ENCODE peak calls at places on chromosomes 2 and 18, in six cellular contexts. O, L, K, Z, E and F are unnamed samples.

GRCh38 chr2:88190808-88191721 is 20.9 kb downstream of the THNSL2 start:
- DNase-seq in Z (peak; percentile 52), O (no peak), L (peak; percentile 13), K (no peak), E (no peak), F (no peak)

GRCh38 chr2:157894694-157895450 is 18.7 kb upstream of the ACVR1 start:
- DNase-seq in O (no peak), K (no peak), Z (peak; percentile 69), L (peak; percentile 52), E (no peak), F (no peak)

GRCh38 chr2:21939961-21940360 is 816.2 kb downstream of the TDRD15 start:
- DNase-seq in K (no peak), L (no peak), Z (no peak), E (no peak), O (no peak), F (no peak)

GRCh38 chr2:70354264-70354949 is 52.5 kb upstream of the FAM136A start:
- DNase-seq in Z (peak; percentile 60), L (peak; percentile 65), E (no peak), O (no peak), K (no peak), F (no peak)

GRCh38 chr2:27431395-27431794 is 3.0 kb downstream of the NRBP1 start:
- DNase-seq in L (peak; percentile 65), O (no peak), E (no peak), K (no peak), Z (peak; percentile 36), F (no peak)

GRCh38 chr2:239370876-239371725 is 29.7 kb downstream of the HDAC4 start:
- DNase-seq in E (no peak), L (no peak), O (peak; percentile 75), Z (no peak), K (no peak), F (peak; percentile 82)

GRCh38 chr2:65062843-65063242 is 6.6 kb downstream of the CEP68 start:
- DNase-seq in K (no peak), L (no peak), Z (no peak), E (no peak), O (no peak), F (no peak)

GRCh38 chr2:24477229-24477628 is 13.8 kb upstream of the NCOA1 start:
- DNase-seq in O (no peak), K (no peak), L (no peak), E (no peak), Z (no peak), F (no peak)

GRCh38 chr2:51256736-51257135 is 224.8 kb upstream of the NRXN1 start:
- DNase-seq in K (no peak), O (no peak), E (no peak), Z (no peak), L (peak; percentile 40), F (no peak)

GRCh38 chr18:74530584-74530862 is 3.8 kb upstream of the CNDP1 start:
- DNase-seq in L (no peak), E (no peak), K (no peak), Z (no peak), O (no peak), F (peak; percentile 72)

GRCh38 chr2:769771-770170 is 92.6 kb upstream of the TMEM18 start:
- DNase-seq in Z (no peak), K (no peak), O (no peak), L (no peak), E (no peak), F (no peak)

GRCh38 chr18:45270289-45270771 is 344.9 kb upstream of the SLC14A2 start:
- DNase-seq in K (no peak), O (no peak), E (no peak), Z (no peak), L (no peak), F (no peak)

GRCh38 chr2:101776172-101777043 is 78.9 kb downstream of the MAP4K4 start:
- DNase-seq in E (no peak), O (no peak), Z (no peak), K (no peak), L (no peak), F (no peak)

GRCh38 chr2:25371253-25372241 is 29.8 kb upstream of the DNMT3A start:
- DNase-seq in L (no peak), O (peak; percentile 37), K (no peak), Z (no peak), E (peak; percentile 53), F (peak; percentile 80)

GRCh38 chr2:147980940-147981339 is 39.6 kb downstream of the ORC4 start:
- DNase-seq in L (no peak), O (no peak), E (no peak), K (no peak), Z (no peak), F (no peak)

GRCh38 chr18:56233595-56233994 is 404.8 kb downstream of the TXNL1 start:
- DNase-seq in L (peak; percentile 79), O (no peak), Z (peak; percentile 76), E (no peak), K (no peak), F (no peak)

GRCh38 chr18:22913861-22914260 is 19.3 kb upstream of the RBBP8 start:
- DNase-seq in L (peak; percentile 96), Z (peak; percentile 97), K (no peak), O (no peak), E (peak; percentile 66), F (no peak)

GRCh38 chr2:74188018-74188601 is 9.4 kb upstream of the MOB1A start:
- DNase-seq in K (no peak), Z (peak; percentile 26), L (peak; percentile 94), E (no peak), O (peak; percentile 80), F (no peak)

GRCh38 chr2:195318440-195319111 is 338.4 kb upstream of the SLC39A10 start:
- DNase-seq in O (no peak), L (peak; percentile 44), Z (peak; percentile 67), E (no peak), K (no peak), F (no peak)

GRCh38 chr2:40101076-40101688 is 322.1 kb upstream of the THUMPD2 start:
- DNase-seq in K (no peak), E (no peak), L (no peak), O (no peak), Z (no peak), F (no peak)

GRCh38 chr2:176187306-176188217 is 906 bp upstream of the HOXD1 start:
- DNase-seq in L (no peak), Z (no peak), O (no peak), E (no peak), K (no peak), F (no peak)

GRCh38 chr2:45821558-45822271 is 170.2 kb downstream of the PRKCE start:
- DNase-seq in K (peak; percentile 51), Z (peak; percentile 89), O (no peak), L (peak; percentile 80), E (peak; percentile 87), F (no peak)

GRCh38 chr18:52387246-52387645 is 47.2 kb downstream of the DCC start:
- DNase-seq in O (no peak), Z (no peak), E (no peak), K (no peak), L (no peak), F (no peak)

GRCh38 chr18:60966876-60967275 is 366.4 kb upstream of the CDH20 start:
- DNase-seq in K (no peak), L (no peak), Z (no peak), E (no peak), O (no peak), F (no peak)

DNA sequence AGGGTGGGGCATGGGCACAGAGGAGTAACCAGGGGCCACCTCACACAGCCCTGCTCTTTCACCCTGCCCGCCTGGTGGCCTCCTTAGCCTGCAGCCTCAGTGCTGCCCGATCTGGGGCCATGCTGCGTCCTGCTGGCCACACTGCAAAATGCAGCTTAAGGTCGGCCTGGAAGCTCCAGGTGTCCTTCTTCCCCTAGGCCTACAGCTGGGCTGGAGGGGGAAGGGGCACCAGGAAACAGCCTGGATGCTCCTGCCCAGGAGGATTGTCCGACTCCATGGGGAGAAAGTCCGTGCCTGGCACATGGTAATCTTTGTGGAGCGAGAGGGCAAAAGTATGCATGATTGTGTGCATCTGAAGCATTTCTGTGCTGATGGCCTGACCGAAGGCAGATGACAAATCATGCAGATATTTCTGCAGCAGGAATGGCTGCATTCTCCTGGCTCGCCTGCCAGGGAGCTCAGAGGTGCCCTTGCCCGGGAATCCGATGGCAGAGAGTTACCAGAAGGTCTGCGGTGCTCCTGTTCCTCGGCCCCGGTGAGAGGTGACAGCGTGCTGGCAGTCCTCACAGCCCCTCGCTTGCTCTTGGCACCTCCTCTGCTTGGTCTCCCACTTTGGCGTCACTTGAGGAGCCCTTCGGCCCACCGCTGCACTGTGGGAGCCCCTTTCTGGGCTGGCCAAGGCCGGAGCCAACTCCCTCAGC is 12.8 kb upstream of the ALPP start:
- DNase-seq in O (peak; percentile 63), L (peak; percentile 28), E (no peak), Z (peak; percentile 68), K (no peak), F (peak; percentile 76)
- TF ChIP-seq CTCF in O (no peak), L (peak; percentile 29), E (peak; percentile 11), Z (peak; percentile 60), K (no peak), F (peak; percentile 74)

GRCh38 chr18:46622999-46623398 is 34.0 kb downstream of the LOXHD1 start:
- DNase-seq in O (no peak), K (no peak), L (peak; percentile 16), Z (peak; percentile 25), E (no peak), F (no peak)
- TF ChIP-seq CTCF in O (peak; percentile 2), K (no peak), L (no peak), Z (peak; percentile 30), E (no peak), F (peak; percentile 79)

GRCh38 chr2:238308177-238308576 is 12.1 kb upstream of the TRAF3IP1 start:
- DNase-seq in O (no peak), K (no peak), L (no peak), E (peak; percentile 17), Z (no peak), F (no peak)
- TF ChIP-seq CTCF in O (peak; percentile 9), K (no peak), L (peak; percentile 29), E (no peak), Z (peak; percentile 50), F (peak; percentile 39)

GRCh38 chr18:39840406-39840805 is 2114.6 kb upstream of the PIK3C3 start:
- DNase-seq in K (no peak), L (peak; percentile 6), E (no peak), Z (no peak), O (no peak), F (no peak)

GRCh38 chr18:39839782-39840181 is 2115.3 kb upstream of the PIK3C3 start:
- DNase-seq in O (no peak), L (no peak), E (no peak), Z (no peak), K (no peak), F (no peak)

GRCh38 chr18:39838831-39839230 is 2116.2 kb upstream of the PIK3C3 start:
- DNase-seq in Z (no peak), K (no peak), L (no peak), O (no peak), E (no peak), F (no peak)

GRCh38 chr18:39834636-39835035 is 2120.4 kb upstream of the PIK3C3 start:
- DNase-seq in O (no peak), L (no peak), Z (no peak), K (no peak), E (no peak), F (no peak)

DNA sequence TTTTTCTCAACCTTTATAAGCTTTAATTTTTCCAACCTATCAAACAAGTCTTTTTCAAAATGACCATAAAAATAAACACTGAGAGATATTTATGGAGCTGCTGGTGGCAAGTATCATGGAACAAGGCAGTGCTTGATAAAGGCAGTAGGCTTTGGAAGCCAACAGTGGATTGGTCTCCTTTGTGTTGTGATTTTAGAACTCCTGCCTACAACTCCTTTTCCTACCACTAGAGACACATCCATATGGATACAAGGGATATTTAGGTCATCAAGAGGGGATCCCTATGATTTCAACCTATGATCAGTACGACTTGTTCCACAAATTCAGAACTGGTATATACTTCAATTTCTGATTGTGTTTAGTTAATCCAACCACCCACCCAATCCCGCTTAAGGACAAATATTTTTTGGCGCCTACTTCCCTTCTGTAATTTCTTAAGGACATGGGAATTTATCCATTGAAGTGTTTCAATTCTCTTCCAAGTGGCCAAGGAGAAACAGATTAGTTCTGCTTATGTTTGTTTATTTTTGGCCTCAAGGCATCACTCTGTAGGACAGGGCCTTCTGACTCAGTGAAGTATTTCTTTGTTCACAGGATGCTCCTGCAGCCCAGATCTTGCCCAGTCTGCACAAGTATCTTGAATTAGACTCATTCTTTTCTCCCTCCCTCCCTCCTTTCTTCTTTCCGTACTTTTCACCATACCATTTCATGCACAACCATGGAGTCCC is 2119.6 kb upstream of the PIK3C3 start:
- DNase-seq in Z (no peak), K (no peak), L (peak; percentile 29), O (no peak), E (no peak), F (no peak)
- TF ChIP-seq CTCF in Z (no peak), K (no peak), L (peak; percentile 18), O (no peak), E (no peak), F (peak; percentile 12)